ENCODE peak calls at places on chromosomes 16 and 17, in four cellular contexts. T, J, A and P are unnamed samples.

GRCh38 chr17:82751171-82751570 is 694 bp upstream of the TBCD start:
- DNase-seq in T (no peak), J (no peak), A (no peak), P (no peak)

GRCh38 chr17:61757168-61757567 is 106.2 kb downstream of the BRIP1 start:
- DNase-seq in T (no peak), J (no peak), A (no peak), P (no peak)

GRCh38 chr17:52762147-52762793 is 603.8 kb upstream of the CA10 start:
- DNase-seq in T (no peak), J (no peak), A (no peak), P (no peak)

GRCh38 chr16:54980821-54981220 is 50.2 kb downstream of the IRX5 start:
- DNase-seq in T (no peak), J (no peak), A (no peak), P (no peak)

GRCh38 chr16:67726106-67727034 is 7.3 kb upstream of the GFOD2 start:
- DNase-seq in T (no peak), J (no peak), A (no peak), P (peak; percentile 30)

GRCh38 chr16:3578610-3579551 is 1.7 kb upstream of the NLRC3 start:
- DNase-seq in T (no peak), J (no peak), A (peak; percentile 45), P (no peak)

GRCh38 chr17:81879121-81879520 is 8.0 kb upstream of the ARHGDIA start:
- DNase-seq in T (no peak), J (no peak), A (no peak), P (no peak)

GRCh38 chr17:1762233-1762905 is 509 bp downstream of the SERPINF1 start:
- DNase-seq in T (peak; percentile 66), J (peak; percentile 77), A (no peak), P (no peak)

GRCh38 chr16:55567382-55567781 is 898 bp downstream of the CAPNS2 start:
- DNase-seq in T (no peak), J (no peak), A (no peak), P (no peak)

GRCh38 chr16:85153656-85154091 is 41.4 kb upstream of the CIBAR2 start:
- DNase-seq in T (peak; percentile 75), J (no peak), A (no peak), P (no peak)

GRCh38 chr16:81860310-81860709 is 81.2 kb downstream of the PLCG2 start:
- DNase-seq in T (no peak), J (no peak), A (no peak), P (no peak)

GRCh38 chr16:58413359-58413758 is 21.1 kb downstream of the GINS3 start:
- DNase-seq in T (no peak), J (no peak), A (no peak), P (no peak)

GRCh38 chr16:25097304-25097988 is 14.1 kb upstream of the LCMT1 start:
- DNase-seq in T (no peak), J (no peak), A (no peak), P (no peak)

GRCh38 chr16:9049241-9049640 is 42.2 kb upstream of the HAPSTR1 start:
- DNase-seq in T (no peak), J (no peak), A (no peak), P (no peak)

GRCh38 chr17:42387221-42387657 is 1.0 kb downstream of the STAT3 start:
- DNase-seq in T (no peak), J (no peak), A (no peak), P (peak; percentile 64)

GRCh38 chr16:67558859-67559258 is 3.5 kb upstream of the CTCF start:
- DNase-seq in T (no peak), J (no peak), A (no peak), P (no peak)

GRCh38 chr16:1296688-1297412 is 12.6 kb upstream of the UBE2I start:
- DNase-seq in T (no peak), J (peak; percentile 68), A (no peak), P (peak; percentile 16)

GRCh38 chr16:50566336-50566962 is 18.3 kb downstream of the NKD1 start:
- DNase-seq in T (no peak), J (no peak), A (no peak), P (no peak)

GRCh38 chr17:73369126-73369525 is 57.3 kb upstream of the CDC42EP4 start:
- DNase-seq in T (peak; percentile 87), J (no peak), A (peak; percentile 31), P (no peak)

GRCh38 chr17:67246648-67247415 is 1.8 kb upstream of the HELZ start:
- DNase-seq in T (peak; percentile 54), J (peak; percentile 94), A (peak; percentile 78), P (peak; percentile 28)

GRCh38 chr17:75041656-75042280 is 5.0 kb downstream of the ATP5PD start:
- DNase-seq in T (no peak), J (peak; percentile 86), A (no peak), P (no peak)

DNA sequence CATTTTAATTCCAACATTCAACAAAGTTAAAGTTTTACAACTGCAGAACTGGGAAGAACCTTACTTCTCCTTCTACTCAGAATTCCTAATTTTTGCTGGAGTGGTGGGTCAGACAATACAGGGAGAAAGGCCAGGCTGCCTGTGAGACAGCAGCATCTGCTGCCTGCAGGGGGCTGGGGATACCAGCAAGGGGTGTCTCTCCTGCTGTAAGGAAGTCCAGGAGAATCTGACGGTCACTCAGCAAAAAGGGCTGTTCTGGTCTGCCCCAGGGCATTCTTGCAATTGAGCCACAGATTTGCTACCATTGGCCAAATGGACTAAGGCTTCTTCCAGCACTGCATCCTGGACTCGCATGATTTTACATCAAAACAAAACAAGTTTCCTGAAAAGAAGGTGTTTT is 426.6 kb upstream of the CDH11 start:
- DNase-seq in T (peak; percentile 37), J (peak; percentile 74), A (no peak), P (no peak)
- TF ChIP-seq CTCF in T (peak; percentile 43), J (peak; percentile 70), A (no peak), P (no peak)

GRCh38 chr16:87056083-87056482 is 261.1 kb downstream of the C16orf95 start:
- DNase-seq in T (no peak), J (peak; percentile 41), A (no peak), P (peak; percentile 29)
- TF ChIP-seq CTCF in T (no peak), J (peak; percentile 21), A (no peak), P (no peak)

DNA sequence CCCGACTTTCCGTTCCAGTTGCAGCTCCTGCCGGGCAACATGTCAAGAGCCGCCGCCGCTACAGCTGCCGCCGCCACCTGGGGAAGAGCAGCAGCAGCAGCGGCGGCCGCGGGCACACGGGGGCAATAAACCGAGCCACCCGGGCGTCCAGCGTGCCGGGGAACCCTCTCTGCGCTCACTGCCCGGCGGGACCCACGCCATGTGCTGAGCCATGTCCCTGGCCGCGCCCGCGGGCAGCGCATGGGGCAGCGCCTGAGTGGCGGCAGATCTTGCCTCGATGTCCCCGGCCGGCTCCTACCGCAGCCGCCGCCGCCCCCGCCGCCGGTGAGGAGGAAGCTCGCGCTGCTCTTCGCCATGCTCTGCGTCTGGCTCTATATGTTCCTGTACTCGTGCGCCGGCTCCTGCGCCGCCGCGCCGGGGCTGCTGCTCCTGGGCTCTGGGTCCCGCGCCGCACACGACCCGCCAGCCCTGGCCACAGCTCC is 439 bp downstream of the HS3ST3B1 start:
- DNase-seq in T (no peak), J (no peak), A (peak; percentile 27), P (no peak)
- TF ChIP-seq CTCF in T (no peak), J (peak; percentile 62), A (no peak), P (no peak)

DNA sequence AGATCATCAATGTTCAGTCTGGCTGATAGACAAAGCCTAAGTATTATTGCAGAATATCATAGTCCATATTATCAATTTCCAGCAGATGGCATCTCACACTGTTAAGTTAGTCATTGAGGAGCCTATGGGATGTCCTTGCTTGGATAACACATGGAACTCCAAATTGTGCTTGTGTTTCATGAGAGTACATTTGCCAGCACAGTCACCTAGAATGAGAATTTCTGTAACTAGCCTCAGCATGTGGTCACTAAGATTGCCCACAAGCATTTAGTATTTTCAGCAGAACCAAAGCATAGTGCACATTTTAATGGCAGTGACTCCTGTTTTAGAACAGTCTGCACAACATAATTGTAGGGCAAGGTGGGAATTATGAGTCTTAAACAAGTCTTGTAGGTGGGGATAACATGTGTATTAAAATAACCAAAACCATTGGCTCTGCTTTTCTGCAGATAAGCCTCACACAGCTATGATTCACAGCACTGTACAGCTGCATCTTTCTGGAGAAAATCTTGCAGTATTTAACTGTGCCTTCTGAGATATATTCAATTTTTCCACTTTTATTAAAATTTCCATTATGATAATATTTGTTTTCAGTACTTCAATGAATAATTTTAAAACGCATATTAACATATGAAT is 882.8 kb upstream of the SOX9 start:
- DNase-seq in T (no peak), J (no peak), A (no peak), P (no peak)
- TF ChIP-seq CTCF in T (no peak), J (no peak), A (no peak), P (no peak)

DNA sequence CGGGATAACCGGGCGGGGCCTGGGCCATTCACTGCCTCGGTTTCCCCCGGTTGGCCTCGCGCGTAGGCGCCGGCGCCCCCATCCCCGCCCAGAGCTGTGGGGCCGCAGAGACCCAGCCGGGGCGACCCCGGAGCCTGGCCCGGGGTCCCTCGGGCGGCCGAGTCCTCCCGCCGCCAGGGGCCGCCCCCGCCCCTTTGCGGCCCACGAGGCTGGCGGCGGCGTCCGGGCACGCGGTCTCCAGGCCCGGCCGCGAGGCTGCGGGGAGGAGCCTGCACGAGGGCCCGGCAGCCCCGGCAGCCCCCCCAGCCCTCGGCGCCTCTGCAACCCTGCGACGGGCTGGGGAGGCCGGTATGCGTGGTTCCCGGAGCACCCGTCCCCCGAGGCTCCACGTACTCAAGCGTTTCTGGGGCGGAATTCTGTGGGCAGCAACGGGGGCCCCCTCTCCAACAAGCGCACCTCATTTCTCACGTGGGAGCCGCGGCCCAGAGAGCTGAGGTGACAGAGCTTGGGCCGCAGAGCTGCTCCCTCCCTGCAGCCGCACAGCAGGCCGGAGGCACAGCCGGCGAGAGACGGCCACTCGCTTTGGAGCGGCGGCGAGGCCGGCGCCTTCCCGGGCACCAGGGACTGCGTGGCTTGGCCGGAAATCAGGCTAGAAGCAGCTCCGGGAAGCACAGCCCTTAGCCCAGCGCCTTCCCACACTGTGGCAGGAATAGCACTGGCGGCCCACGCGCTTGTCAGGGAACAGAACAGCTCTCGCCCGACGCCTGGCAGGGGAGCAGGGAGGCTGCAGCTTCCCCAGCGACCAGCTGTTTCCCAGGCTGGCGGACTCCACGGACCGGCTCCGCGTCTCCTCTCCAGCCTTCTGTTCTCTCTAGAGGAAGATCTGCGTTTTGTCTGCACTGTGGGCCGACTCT is 860 bp upstream of the LIMD2 start:
- DNase-seq in T (no peak), J (peak; percentile 86), A (peak; percentile 27), P (peak; percentile 63)
- TF ChIP-seq CTCF in T (no peak), J (peak; percentile 59), A (no peak), P (peak; percentile 16)

GRCh38 chr17:77106874-77107358 is 33.9 kb upstream of the SEC14L1 start:
- DNase-seq in T (no peak), J (peak; percentile 87), A (no peak), P (no peak)
- TF ChIP-seq CTCF in T (no peak), J (peak; percentile 50), A (no peak), P (no peak)

GRCh38 chr16:86572616-86573015 is 5.7 kb upstream of the FOXL1 start:
- DNase-seq in T (no peak), J (no peak), A (no peak), P (no peak)

GRCh38 chr16:86572041-86572521 is 5.5 kb downstream of the FOXC2 start:
- DNase-seq in T (no peak), J (peak; percentile 50), A (no peak), P (peak; percentile 58)

GRCh38 chr16:86569843-86570447 is 3.3 kb downstream of the FOXC2 start:
- DNase-seq in T (no peak), J (no peak), A (no peak), P (peak; percentile 29)

GRCh38 chr16:86570542-86571196 is 4.0 kb downstream of the FOXC2 start:
- DNase-seq in T (no peak), J (peak; percentile 71), A (no peak), P (no peak)

GRCh38 chr16:86571197-86571915 is 4.7 kb downstream of the FOXC2 start:
- DNase-seq in T (no peak), J (peak; percentile 51), A (no peak), P (peak; percentile 57)
- TF ChIP-seq CTCF in T (no peak), J (no peak), A (no peak), P (no peak)